ENCODE peak calls at places on chromosomes 12 and 14, in five cellular contexts. One of them, this sample, is unnamed.

GRCh38 chr12:113903381-113903863 is 62.7 kb downstream of the RBM19 start:
- DNase-seq in thoracic aorta: no peak
- DNase-seq in cardiac fibroblast: peak
- DNase-seq in uterus: no peak
- DNase-seq in HL-60: no peak
- DNase-seq in this sample: peak

GRCh38 chr12:3920378-3921141 is 47.4 kb upstream of the PARP11 start:
- DNase-seq in thoracic aorta: no peak
- DNase-seq in cardiac fibroblast: no peak
- DNase-seq in uterus: no peak
- DNase-seq in HL-60: no peak
- DNase-seq in this sample: no peak

GRCh38 chr12:52604859-52605258 is 3.6 kb upstream of the KRT72 start:
- DNase-seq in cardiac fibroblast: no peak
- DNase-seq in HL-60: no peak
- DNase-seq in uterus: no peak
- DNase-seq in thoracic aorta: no peak
- DNase-seq in this sample: no peak

GRCh38 chr12:85076688-85077430 is 40.7 kb downstream of the LRRIQ1 start:
- DNase-seq in cardiac fibroblast: peak
- DNase-seq in thoracic aorta: no peak
- DNase-seq in HL-60: no peak
- DNase-seq in uterus: no peak
- DNase-seq in this sample: peak

GRCh38 chr12:116504438-116504837 is 54.7 kb upstream of the MAP1LC3B2 start:
- DNase-seq in HL-60: no peak
- DNase-seq in uterus: no peak
- DNase-seq in thoracic aorta: no peak
- DNase-seq in cardiac fibroblast: no peak
- DNase-seq in this sample: no peak

GRCh38 chr14:73472182-73473114 is 14.1 kb upstream of the NUMB start:
- DNase-seq in thoracic aorta: no peak
- DNase-seq in uterus: no peak
- DNase-seq in HL-60: no peak
- DNase-seq in cardiac fibroblast: peak
- DNase-seq in this sample: peak

GRCh38 chr12:57240069-57240921 is 10.7 kb downstream of the STAC3 start:
- DNase-seq in cardiac fibroblast: peak
- DNase-seq in thoracic aorta: no peak
- DNase-seq in HL-60: peak
- DNase-seq in uterus: no peak
- DNase-seq in this sample: peak

GRCh38 chr12:95591731-95592130 is 40.5 kb upstream of the USP44 start:
- DNase-seq in cardiac fibroblast: peak
- DNase-seq in thoracic aorta: no peak
- DNase-seq in HL-60: no peak
- DNase-seq in uterus: no peak
- DNase-seq in this sample: no peak

GRCh38 chr12:46914336-46914735 is 88.5 kb upstream of the SLC38A4 start:
- DNase-seq in cardiac fibroblast: no peak
- DNase-seq in thoracic aorta: no peak
- DNase-seq in uterus: no peak
- DNase-seq in HL-60: no peak
- DNase-seq in this sample: no peak

GRCh38 chr12:49911213-49911605 is 7.5 kb upstream of the FAIM2 start:
- DNase-seq in uterus: no peak
- DNase-seq in HL-60: no peak
- DNase-seq in thoracic aorta: no peak
- DNase-seq in cardiac fibroblast: no peak
- DNase-seq in this sample: no peak

GRCh38 chr12:4977104-4977503 is 66.6 kb upstream of the KCNA5 start:
- DNase-seq in uterus: no peak
- DNase-seq in thoracic aorta: no peak
- DNase-seq in cardiac fibroblast: no peak
- DNase-seq in HL-60: no peak
- DNase-seq in this sample: no peak

GRCh38 chr12:111597731-111598636 is 1.1 kb downstream of the ATXN2 start:
- DNase-seq in uterus: peak
- DNase-seq in thoracic aorta: no peak
- DNase-seq in cardiac fibroblast: peak
- DNase-seq in HL-60: peak
- DNase-seq in this sample: peak

GRCh38 chr14:45998554-45998953 is 653.0 kb downstream of the RPL10L start:
- DNase-seq in thoracic aorta: no peak
- DNase-seq in cardiac fibroblast: no peak
- DNase-seq in HL-60: no peak
- DNase-seq in uterus: no peak
- DNase-seq in this sample: no peak

GRCh38 chr12:122851820-122852219 is 16.6 kb downstream of the HIP1R start:
- DNase-seq in thoracic aorta: no peak
- DNase-seq in HL-60: no peak
- DNase-seq in uterus: no peak
- DNase-seq in cardiac fibroblast: peak
- DNase-seq in this sample: peak

GRCh38 chr14:52961060-52961639 is 10.3 kb upstream of the FERMT2 start:
- DNase-seq in thoracic aorta: no peak
- DNase-seq in HL-60: peak
- DNase-seq in cardiac fibroblast: peak
- DNase-seq in uterus: peak
- DNase-seq in this sample: peak

GRCh38 chr14:53714495-53715389 is 241.9 kb downstream of the BMP4 start:
- DNase-seq in cardiac fibroblast: no peak
- DNase-seq in uterus: no peak
- DNase-seq in thoracic aorta: no peak
- DNase-seq in HL-60: no peak
- DNase-seq in this sample: peak

GRCh38 chr14:55117816-55118441 is 11.1 kb upstream of the LGALS3 start:
- DNase-seq in uterus: no peak
- DNase-seq in cardiac fibroblast: peak
- DNase-seq in HL-60: peak
- DNase-seq in thoracic aorta: no peak
- DNase-seq in this sample: peak

GRCh38 chr14:96852823-96853422 is 55.7 kb downstream of the VRK1 start:
- DNase-seq in uterus: no peak
- DNase-seq in thoracic aorta: no peak
- DNase-seq in HL-60: peak
- DNase-seq in cardiac fibroblast: peak
- DNase-seq in this sample: peak

GRCh38 chr14:105193916-105194782 is 13.0 kb upstream of the NUDT14 start:
- DNase-seq in uterus: no peak
- DNase-seq in HL-60: no peak
- DNase-seq in cardiac fibroblast: no peak
- DNase-seq in thoracic aorta: no peak
- DNase-seq in this sample: no peak

GRCh38 chr14:92039073-92039719 is 663 bp downstream of the TRIP11 start:
- DNase-seq in uterus: no peak
- DNase-seq in HL-60: no peak
- DNase-seq in cardiac fibroblast: peak
- DNase-seq in thoracic aorta: no peak
- DNase-seq in this sample: peak

GRCh38 chr14:61749867-61750266 is 12.4 kb upstream of the SNAPC1 start:
- DNase-seq in HL-60: no peak
- DNase-seq in thoracic aorta: no peak
- DNase-seq in uterus: no peak
- DNase-seq in cardiac fibroblast: peak
- DNase-seq in this sample: no peak

GRCh38 chr14:51535443-51536044 is 116.2 kb upstream of the FRMD6 start:
- DNase-seq in cardiac fibroblast: no peak
- DNase-seq in uterus: no peak
- DNase-seq in HL-60: no peak
- DNase-seq in thoracic aorta: no peak
- DNase-seq in this sample: no peak

GRCh38 chr14:51538973-51539372 is 112.7 kb upstream of the FRMD6 start:
- DNase-seq in cardiac fibroblast: no peak
- DNase-seq in HL-60: no peak
- DNase-seq in thoracic aorta: no peak
- DNase-seq in uterus: no peak
- DNase-seq in this sample: no peak

GRCh38 chr14:51544426-51544825 is 107.3 kb upstream of the FRMD6 start:
- DNase-seq in cardiac fibroblast: no peak
- DNase-seq in HL-60: no peak
- DNase-seq in thoracic aorta: no peak
- DNase-seq in uterus: no peak
- DNase-seq in this sample: no peak

GRCh38 chr14:51540364-51540763 is 111.3 kb upstream of the FRMD6 start:
- DNase-seq in thoracic aorta: no peak
- DNase-seq in HL-60: no peak
- DNase-seq in cardiac fibroblast: peak
- DNase-seq in uterus: no peak
- DNase-seq in this sample: peak

DNA sequence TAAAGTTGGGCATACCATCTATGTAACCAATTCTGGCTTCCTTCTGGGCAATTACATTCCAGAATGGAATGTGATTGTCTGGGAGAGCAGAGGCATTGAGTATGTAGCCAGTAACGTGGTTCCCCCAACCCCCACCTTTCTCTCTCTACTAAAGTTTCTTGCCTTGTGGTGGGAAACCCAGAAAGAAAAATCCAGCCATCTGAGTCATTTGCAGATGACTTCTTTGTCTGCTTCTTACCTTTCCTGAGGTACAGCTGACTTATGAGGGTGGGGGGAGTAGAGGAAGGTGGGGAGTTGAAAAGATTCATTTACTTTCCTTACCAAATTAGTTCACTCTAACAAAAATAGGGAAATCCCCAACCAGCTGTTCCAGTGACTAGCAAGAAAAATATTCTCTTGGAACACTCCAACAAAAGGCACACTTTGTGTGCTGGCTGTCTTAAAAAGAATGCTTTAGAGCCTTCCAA is 112.1 kb upstream of the FRMD6 start:
- DNase-seq in cardiac fibroblast: peak
- DNase-seq in uterus: no peak
- DNase-seq in thoracic aorta: no peak
- DNase-seq in HL-60: no peak
- DNase-seq in this sample: peak
- H3K4me3 ChIP-seq in cardiac fibroblast: no peak
- H3K4me3 ChIP-seq in uterus: no peak
- H3K4me3 ChIP-seq in thoracic aorta: no peak
- H3K4me3 ChIP-seq in HL-60: no peak
- H3K4me3 ChIP-seq in this sample: no peak

GRCh38 chr12:56087220-56087619 is 7.3 kb downstream of the ERBB3 start:
- DNase-seq in thoracic aorta: no peak
- DNase-seq in uterus: no peak
- DNase-seq in HL-60: no peak
- DNase-seq in cardiac fibroblast: no peak
- DNase-seq in this sample: no peak

GRCh38 chr12:56086096-56086495 is 6.1 kb downstream of the ERBB3 start:
- DNase-seq in thoracic aorta: no peak
- DNase-seq in HL-60: no peak
- DNase-seq in uterus: no peak
- DNase-seq in cardiac fibroblast: no peak
- DNase-seq in this sample: no peak

GRCh38 chr12:56082967-56083366 is 3.0 kb downstream of the ERBB3 start:
- DNase-seq in HL-60: no peak
- DNase-seq in thoracic aorta: no peak
- DNase-seq in uterus: no peak
- DNase-seq in cardiac fibroblast: no peak
- DNase-seq in this sample: no peak

GRCh38 chr12:56086608-56087007 is 6.6 kb downstream of the ERBB3 start:
- DNase-seq in HL-60: no peak
- DNase-seq in uterus: no peak
- DNase-seq in thoracic aorta: no peak
- DNase-seq in cardiac fibroblast: no peak
- DNase-seq in this sample: no peak

GRCh38 chr12:56084958-56085543 is 5.1 kb downstream of the ERBB3 start:
- DNase-seq in HL-60: peak
- DNase-seq in cardiac fibroblast: no peak
- DNase-seq in uterus: no peak
- DNase-seq in thoracic aorta: no peak
- DNase-seq in this sample: peak
- TF ChIP-seq CTCF in HL-60: peak
- TF ChIP-seq CTCF in cardiac fibroblast: peak
- TF ChIP-seq CTCF in uterus: no peak
- TF ChIP-seq CTCF in thoracic aorta: no peak
- TF ChIP-seq CTCF in this sample: peak

GRCh38 chr14:99737451-99737951 is 53.4 kb downstream of the CYP46A1 start:
- DNase-seq in thoracic aorta: no peak
- DNase-seq in HL-60: no peak
- DNase-seq in uterus: no peak
- DNase-seq in cardiac fibroblast: no peak
- DNase-seq in this sample: no peak
- H3K4me3 ChIP-seq in thoracic aorta: peak
- H3K4me3 ChIP-seq in HL-60: no peak
- H3K4me3 ChIP-seq in uterus: peak
- H3K4me3 ChIP-seq in cardiac fibroblast: peak
- H3K4me3 ChIP-seq in this sample: peak

GRCh38 chr12:51238037-51238509 is 553 bp upstream of the DAZAP2 start:
- DNase-seq in HL-60: no peak
- DNase-seq in thoracic aorta: no peak
- DNase-seq in cardiac fibroblast: no peak
- DNase-seq in uterus: no peak
- DNase-seq in this sample: no peak

GRCh38 chr12:51240971-51241370 is 2.3 kb downstream of the DAZAP2 start:
- DNase-seq in thoracic aorta: no peak
- DNase-seq in cardiac fibroblast: peak
- DNase-seq in HL-60: no peak
- DNase-seq in uterus: no peak
- DNase-seq in this sample: no peak

GRCh38 chr12:51242150-51242549 is 3.5 kb downstream of the DAZAP2 start:
- DNase-seq in cardiac fibroblast: no peak
- DNase-seq in thoracic aorta: no peak
- DNase-seq in uterus: no peak
- DNase-seq in HL-60: peak
- DNase-seq in this sample: no peak

GRCh38 chr12:51242896-51243295 is 4.3 kb downstream of the DAZAP2 start:
- DNase-seq in HL-60: peak
- DNase-seq in uterus: no peak
- DNase-seq in cardiac fibroblast: no peak
- DNase-seq in thoracic aorta: no peak
- DNase-seq in this sample: no peak

GRCh38 chr12:51238510-51239334 is at the start of gene DAZAP2:
- DNase-seq in uterus: peak
- DNase-seq in thoracic aorta: peak
- DNase-seq in HL-60: peak
- DNase-seq in cardiac fibroblast: peak
- DNase-seq in this sample: peak
- TF ChIP-seq CTCF in uterus: no peak
- TF ChIP-seq CTCF in thoracic aorta: peak
- TF ChIP-seq CTCF in HL-60: no peak
- TF ChIP-seq CTCF in cardiac fibroblast: no peak
- TF ChIP-seq CTCF in this sample: no peak